ENCODE peak calls at places on chromosomes 1 and 21, in four cellular contexts. J is Calu3, M is T-helper 1 cell, O is HEK293T. D is an unnamed sample.

GRCh38 chr1:204478166-204478899 is 16.3 kb downstream of the PIK3C2B start:
- DNase-seq in J (no peak), O (no peak), M (no peak), D (no peak)

GRCh38 chr1:155086182-155086741 is 7.6 kb downstream of the EFNA3 start:
- DNase-seq in M (peak; percentile 77), O (peak; percentile 84), J (peak; percentile 85), D (peak; percentile 80)

GRCh38 chr1:12477936-12478611 is 139.9 kb downstream of the DHRS3 start:
- DNase-seq in M (no peak), J (peak; percentile 91), O (peak; percentile 76), D (peak; percentile 90)

GRCh38 chr1:117070124-117070523 is 10.0 kb downstream of the TTF2 start:
- DNase-seq in J (no peak), O (no peak), M (no peak), D (no peak)

GRCh38 chr1:22053018-22053860 is 730 bp downstream of the CDC42 start:
- DNase-seq in M (peak; percentile 47), O (peak; percentile 65), J (peak; percentile 47), D (peak; percentile 65)

GRCh38 chr1:3369437-3370076 is 84.9 kb upstream of the ARHGEF16 start:
- DNase-seq in M (no peak), O (no peak), J (no peak), D (no peak)

GRCh38 chr1:209672705-209673630 is 2.2 kb upstream of the G0S2 start:
- DNase-seq in M (no peak), O (no peak), J (no peak), D (no peak)

GRCh38 chr1:107198581-107198980 is 57.7 kb downstream of the NTNG1 start:
- DNase-seq in O (no peak), M (no peak), J (no peak), D (no peak)

GRCh38 chr1:14681182-14681581 is 82.7 kb downstream of the KAZN start:
- DNase-seq in O (no peak), M (no peak), J (no peak), D (no peak)

GRCh38 chr1:158180741-158181576 is at the start of gene CD1D:
- DNase-seq in J (peak; percentile 34), M (no peak), O (peak; percentile 42), D (peak; percentile 38)

GRCh38 chr1:6087958-6088357 is 42.3 kb downstream of the KCNAB2 start:
- DNase-seq in J (no peak), M (no peak), O (no peak), D (no peak)

GRCh38 chr1:39348278-39348677 is 143.2 kb upstream of the BMP8A start:
- DNase-seq in O (no peak), M (no peak), J (no peak), D (no peak)

GRCh38 chr1:40477680-40478057 is 579 bp downstream of the ZFP69 start:
- DNase-seq in J (peak; percentile 36), O (peak; percentile 35), M (no peak), D (peak; percentile 11)

GRCh38 chr21:26849428-26850115 is 4.4 kb upstream of the ADAMTS1 start:
- DNase-seq in O (no peak), M (no peak), J (peak; percentile 21), D (no peak)